ENCODE peak calls at places on chromosome 11, in four cellular contexts. One of them, this sample, is unnamed.

GRCh38 chr11:72899238-72899637 is 85.0 kb downstream of the ATG16L2 start:
- DNase-seq in psoas muscle: no peak
- DNase-seq in glutamatergic neuron: no peak
- DNase-seq in sigmoid colon: no peak
- DNase-seq in this sample: no peak

GRCh38 chr11:64539711-64540420 is 51.2 kb upstream of the SLC22A12 start:
- DNase-seq in sigmoid colon: no peak
- DNase-seq in glutamatergic neuron: no peak
- DNase-seq in psoas muscle: no peak
- DNase-seq in this sample: no peak

GRCh38 chr11:110298298-110298765 is 1.9 kb upstream of the RDX start:
- DNase-seq in glutamatergic neuron: no peak
- DNase-seq in psoas muscle: no peak
- DNase-seq in sigmoid colon: no peak
- DNase-seq in this sample: no peak

GRCh38 chr11:93519179-93519578 is 24.0 kb downstream of the SMCO4 start:
- DNase-seq in sigmoid colon: no peak
- DNase-seq in psoas muscle: no peak
- DNase-seq in glutamatergic neuron: no peak
- DNase-seq in this sample: no peak

GRCh38 chr11:47111318-47111804 is 65.3 kb downstream of the ARFGAP2 start:
- DNase-seq in psoas muscle: no peak
- DNase-seq in glutamatergic neuron: no peak
- DNase-seq in sigmoid colon: no peak
- DNase-seq in this sample: no peak

GRCh38 chr11:7749456-7749855 is 43.2 kb upstream of the OVCH2 start:
- DNase-seq in psoas muscle: no peak
- DNase-seq in glutamatergic neuron: no peak
- DNase-seq in sigmoid colon: no peak
- DNase-seq in this sample: no peak

GRCh38 chr11:34150494-34151151 is 45.2 kb downstream of the NAT10 start:
- DNase-seq in sigmoid colon: peak
- DNase-seq in psoas muscle: no peak
- DNase-seq in glutamatergic neuron: no peak
- DNase-seq in this sample: peak

GRCh38 chr11:77269484-77270123 is 31.9 kb downstream of the GDPD4 start:
- DNase-seq in psoas muscle: no peak
- DNase-seq in sigmoid colon: no peak
- DNase-seq in glutamatergic neuron: no peak
- DNase-seq in this sample: no peak

GRCh38 chr11:121489823-121490222 is 37.1 kb upstream of the SORL1-AS1 start:
- DNase-seq in psoas muscle: no peak
- DNase-seq in glutamatergic neuron: no peak
- DNase-seq in sigmoid colon: no peak
- DNase-seq in this sample: no peak

GRCh38 chr11:12071574-12071973 is 38.8 kb upstream of the MICAL2 start:
- DNase-seq in sigmoid colon: no peak
- DNase-seq in glutamatergic neuron: no peak
- DNase-seq in psoas muscle: no peak
- DNase-seq in this sample: no peak

GRCh38 chr11:12066799-12067508 is 43.4 kb upstream of the MICAL2 start:
- DNase-seq in sigmoid colon: peak
- DNase-seq in glutamatergic neuron: no peak
- DNase-seq in psoas muscle: peak
- DNase-seq in this sample: peak

GRCh38 chr11:12069053-12069676 is 41.2 kb upstream of the MICAL2 start:
- DNase-seq in sigmoid colon: peak
- DNase-seq in glutamatergic neuron: no peak
- DNase-seq in psoas muscle: no peak
- DNase-seq in this sample: no peak

GRCh38 chr11:12073436-12073835 is 37.0 kb upstream of the MICAL2 start:
- DNase-seq in sigmoid colon: peak
- DNase-seq in psoas muscle: no peak
- DNase-seq in glutamatergic neuron: no peak
- DNase-seq in this sample: no peak

GRCh38 chr11:12070446-12071267 is 39.7 kb upstream of the MICAL2 start:
- DNase-seq in glutamatergic neuron: no peak
- DNase-seq in psoas muscle: peak
- DNase-seq in sigmoid colon: peak
- DNase-seq in this sample: peak
- TF ChIP-seq CTCF in glutamatergic neuron: no peak
- TF ChIP-seq CTCF in psoas muscle: no peak
- TF ChIP-seq CTCF in sigmoid colon: no peak
- TF ChIP-seq CTCF in this sample: no peak

DNA sequence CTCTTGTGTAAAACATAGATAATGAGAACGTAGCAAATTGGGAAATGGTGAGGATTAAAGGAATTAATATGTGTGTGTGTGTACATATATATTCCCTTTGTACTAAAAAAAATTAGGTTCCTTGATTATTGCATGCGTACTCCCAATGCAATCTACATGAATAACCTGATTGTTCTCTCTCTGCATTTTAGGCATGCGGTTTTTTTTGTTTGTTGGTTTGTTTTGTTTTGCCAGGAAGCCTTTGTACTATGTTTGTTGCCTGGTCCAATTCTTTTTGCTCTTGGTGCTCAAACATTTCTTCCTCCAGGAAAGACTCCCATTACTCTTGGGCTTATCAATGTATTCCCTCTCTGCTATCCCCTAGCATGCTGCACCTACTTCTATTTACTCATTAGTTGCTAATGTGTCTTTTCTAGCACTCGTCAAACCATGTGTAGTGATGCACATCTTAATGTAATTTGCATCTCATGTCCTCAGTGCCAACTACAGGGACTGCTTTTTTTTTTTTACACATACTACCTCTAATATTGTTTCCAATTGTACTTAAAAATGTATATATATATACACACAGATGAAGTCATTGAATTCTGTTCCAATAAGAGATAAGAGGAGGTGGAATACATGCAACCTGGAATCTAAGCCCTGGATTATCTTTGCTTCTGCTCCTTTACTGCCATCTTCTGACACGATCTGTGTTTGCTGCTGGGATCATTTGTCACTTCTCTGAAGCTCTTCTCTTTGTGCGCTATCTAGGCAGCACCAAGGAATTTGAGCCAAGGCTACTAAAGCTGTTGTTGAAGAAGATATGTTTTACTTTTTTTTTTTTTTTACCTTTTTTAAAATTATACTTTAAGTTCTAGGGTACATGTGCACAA is 197.2 kb upstream of the ANO3 start:
- DNase-seq in psoas muscle: no peak
- DNase-seq in sigmoid colon: no peak
- DNase-seq in glutamatergic neuron: no peak
- DNase-seq in this sample: no peak
- TF ChIP-seq CTCF in psoas muscle: peak
- TF ChIP-seq CTCF in sigmoid colon: no peak
- TF ChIP-seq CTCF in glutamatergic neuron: no peak
- TF ChIP-seq CTCF in this sample: no peak

DNA sequence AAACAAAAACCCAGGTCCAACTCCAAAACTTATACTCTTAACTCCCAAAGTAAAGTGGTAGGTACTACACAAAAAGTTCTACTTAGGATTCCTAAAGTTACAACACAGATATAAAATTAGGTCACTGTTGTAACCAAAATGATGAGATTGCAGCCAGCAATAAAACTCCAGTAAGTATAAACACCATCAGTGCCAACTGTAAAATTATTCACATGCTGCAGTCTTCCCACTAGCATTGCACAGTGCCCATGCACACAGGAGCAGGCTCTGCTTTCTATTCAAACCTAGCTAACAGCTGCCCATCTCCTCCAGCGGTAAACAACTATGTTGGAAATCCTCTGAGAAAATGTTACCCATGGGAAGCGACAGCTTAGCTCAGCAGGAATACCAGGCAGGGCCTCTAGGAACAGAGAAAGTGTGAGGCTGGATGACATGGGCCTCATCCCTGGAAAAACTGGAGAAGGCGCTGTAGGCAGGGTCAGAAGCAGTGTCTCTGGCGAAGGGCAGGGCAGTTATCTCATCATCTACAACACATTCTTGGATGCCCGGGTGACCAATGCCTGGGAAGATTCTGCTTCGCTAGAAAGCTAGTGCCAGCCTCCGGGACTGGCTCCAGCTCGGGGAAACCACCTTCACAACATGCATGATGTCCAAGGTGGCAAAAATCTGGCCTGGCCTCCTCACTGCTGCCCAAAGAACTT is 9.1 kb downstream of the CPT1A start:
- DNase-seq in psoas muscle: no peak
- DNase-seq in sigmoid colon: no peak
- DNase-seq in glutamatergic neuron: no peak
- DNase-seq in this sample: no peak
- TF ChIP-seq CTCF in psoas muscle: no peak
- TF ChIP-seq CTCF in sigmoid colon: no peak
- TF ChIP-seq CTCF in glutamatergic neuron: no peak
- TF ChIP-seq CTCF in this sample: no peak

GRCh38 chr11:44327730-44328691 is 18.1 kb upstream of the ALX4 start:
- DNase-seq in glutamatergic neuron: no peak
- DNase-seq in psoas muscle: no peak
- DNase-seq in sigmoid colon: no peak
- DNase-seq in this sample: no peak
- TF ChIP-seq CTCF in glutamatergic neuron: no peak
- TF ChIP-seq CTCF in psoas muscle: no peak
- TF ChIP-seq CTCF in sigmoid colon: no peak
- TF ChIP-seq CTCF in this sample: no peak

GRCh38 chr11:85464283-85464682 is 162.9 kb downstream of the DLG2 start:
- DNase-seq in glutamatergic neuron: no peak
- DNase-seq in sigmoid colon: no peak
- DNase-seq in psoas muscle: no peak
- DNase-seq in this sample: no peak
- TF ChIP-seq CTCF in glutamatergic neuron: no peak
- TF ChIP-seq CTCF in sigmoid colon: no peak
- TF ChIP-seq CTCF in psoas muscle: peak
- TF ChIP-seq CTCF in this sample: no peak

DNA sequence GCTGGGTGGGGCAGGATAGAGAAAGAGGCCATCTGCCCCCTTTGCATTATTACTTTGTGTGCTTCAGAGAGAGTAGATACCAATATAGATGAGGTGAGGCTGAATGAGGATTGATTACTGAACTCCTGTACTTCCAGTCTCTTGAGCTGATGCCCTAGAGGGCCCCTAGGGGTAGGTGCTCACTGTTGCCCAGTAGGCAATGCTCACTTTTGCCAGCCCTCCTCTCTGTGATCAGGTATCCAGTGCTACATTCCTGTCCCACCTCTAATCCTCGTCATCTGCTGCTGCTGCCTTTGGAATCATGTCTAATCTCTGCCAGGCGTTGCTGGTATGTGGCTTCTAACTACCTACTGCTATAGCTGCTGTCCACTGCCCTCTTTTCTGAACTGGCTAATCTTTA is 57.2 kb downstream of the CCDC83 start:
- DNase-seq in glutamatergic neuron: no peak
- DNase-seq in sigmoid colon: no peak
- DNase-seq in psoas muscle: no peak
- DNase-seq in this sample: no peak
- TF ChIP-seq CTCF in glutamatergic neuron: no peak
- TF ChIP-seq CTCF in sigmoid colon: no peak
- TF ChIP-seq CTCF in psoas muscle: no peak
- TF ChIP-seq CTCF in this sample: no peak

DNA sequence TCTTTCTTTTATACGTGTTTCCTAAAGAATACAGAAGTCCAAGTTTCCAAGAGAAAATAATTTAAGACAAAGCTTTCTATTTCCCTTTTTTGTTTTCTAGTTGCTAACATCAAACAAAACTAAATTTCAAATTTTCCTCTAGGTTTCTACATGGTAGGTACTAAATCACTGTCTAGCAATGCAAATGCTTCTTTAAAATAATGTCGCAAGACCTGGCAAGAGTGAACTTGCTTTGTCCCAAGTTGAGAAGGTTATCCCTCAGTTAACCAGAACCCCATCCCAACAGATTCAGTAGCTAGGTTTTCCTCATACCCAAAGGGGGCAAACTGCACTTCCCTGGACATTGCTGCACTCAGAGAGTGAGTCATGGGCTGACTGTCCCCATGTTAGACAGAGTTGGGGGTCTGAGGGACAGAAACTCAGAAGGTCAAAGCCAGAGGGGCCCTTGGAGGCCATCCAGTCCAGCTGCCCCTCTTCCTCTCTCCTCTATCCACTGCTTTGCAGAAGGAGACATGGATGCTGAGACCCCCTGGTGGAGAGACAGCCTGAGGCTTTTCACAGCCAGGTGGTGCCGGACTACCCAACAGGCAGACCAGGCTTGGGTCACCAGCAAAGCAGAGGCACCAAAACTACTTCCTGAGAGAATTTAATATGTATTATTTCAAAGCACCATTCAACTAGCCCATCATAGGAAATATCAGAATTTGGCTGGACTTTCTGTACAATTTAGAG is 23.1 kb downstream of the OR2AT4 start:
- DNase-seq in psoas muscle: no peak
- DNase-seq in glutamatergic neuron: no peak
- DNase-seq in sigmoid colon: no peak
- DNase-seq in this sample: no peak
- TF ChIP-seq CTCF in psoas muscle: no peak
- TF ChIP-seq CTCF in glutamatergic neuron: no peak
- TF ChIP-seq CTCF in sigmoid colon: no peak
- TF ChIP-seq CTCF in this sample: no peak